ENCODE peak calls at places on chromosomes 13 and 19, in four cellular contexts. One of them, this sample, is unnamed.
A peak's percentile ranks its signal among the peaks of the same experiment; 100 is the strongest.

GRCh38 chr19:55460670-55461258 is 678 bp downstream of the ISOC2 start:
- DNase-seq in osteocyte: no peak
- DNase-seq in lower lobe of right lung: peak; percentile 70
- DNase-seq in brain microvascular endothelial cell: peak; percentile 52
- DNase-seq in this sample: peak; percentile 71

GRCh38 chr13:74979703-74980102 is 502.3 kb downstream of the TBC1D4 start:
- DNase-seq in brain microvascular endothelial cell: no peak
- DNase-seq in osteocyte: no peak
- DNase-seq in lower lobe of right lung: no peak
- DNase-seq in this sample: no peak

GRCh38 chr13:92716749-92717148 is 509.9 kb upstream of the GPC6 start:
- DNase-seq in lower lobe of right lung: no peak
- DNase-seq in osteocyte: no peak
- DNase-seq in brain microvascular endothelial cell: peak; percentile 1
- DNase-seq in this sample: no peak

GRCh38 chr13:23741879-23742510 is 147.2 kb downstream of the MIPEP start:
- DNase-seq in osteocyte: no peak
- DNase-seq in lower lobe of right lung: no peak
- DNase-seq in brain microvascular endothelial cell: no peak
- DNase-seq in this sample: no peak

GRCh38 chr13:24911135-24911524 is 147.2 kb downstream of the RNF17 start:
- DNase-seq in osteocyte: no peak
- DNase-seq in lower lobe of right lung: no peak
- DNase-seq in brain microvascular endothelial cell: peak; percentile 55
- DNase-seq in this sample: no peak

GRCh38 chr13:33862006-33862405 is 44.1 kb downstream of the RFC3 start:
- DNase-seq in brain microvascular endothelial cell: no peak
- DNase-seq in lower lobe of right lung: no peak
- DNase-seq in osteocyte: no peak
- DNase-seq in this sample: no peak

GRCh38 chr13:96963786-96964475 is 30.3 kb downstream of the OXGR1 start:
- DNase-seq in lower lobe of right lung: no peak
- DNase-seq in osteocyte: no peak
- DNase-seq in brain microvascular endothelial cell: no peak
- DNase-seq in this sample: no peak

GRCh38 chr19:23116802-23117571 is at the start of gene ZNF730:
- DNase-seq in lower lobe of right lung: peak; percentile 46
- DNase-seq in osteocyte: peak; percentile 96
- DNase-seq in brain microvascular endothelial cell: peak; percentile 89
- DNase-seq in this sample: peak; percentile 38

DNA sequence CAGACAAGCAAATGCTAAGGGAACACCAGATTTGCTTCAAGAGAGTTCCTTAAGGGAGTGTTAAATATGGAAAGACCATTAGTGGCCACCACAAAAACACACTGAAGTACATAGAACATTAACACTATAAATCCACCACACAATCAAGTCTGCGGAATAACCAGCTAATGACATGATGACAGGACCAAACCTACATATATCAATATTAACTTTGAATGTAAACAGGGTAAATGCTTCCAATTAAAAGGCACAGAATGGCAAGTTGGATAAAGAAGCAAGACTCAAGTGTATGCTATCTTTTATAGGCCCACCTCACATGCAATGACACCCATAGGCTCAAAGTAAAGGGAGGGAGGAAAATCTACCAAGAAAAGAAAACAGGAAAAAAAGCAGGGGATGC is 291.3 kb downstream of the COG6 start:
- DNase-seq in lower lobe of right lung: no peak
- DNase-seq in osteocyte: no peak
- DNase-seq in brain microvascular endothelial cell: no peak
- DNase-seq in this sample: no peak
- TF ChIP-seq CTCF in lower lobe of right lung: no peak
- TF ChIP-seq CTCF in osteocyte: no peak
- TF ChIP-seq CTCF in brain microvascular endothelial cell: no peak
- TF ChIP-seq CTCF in this sample: no peak

GRCh38 chr19:16628183-16628983 is at the start of gene MED26:
- DNase-seq in brain microvascular endothelial cell: peak; percentile 83
- DNase-seq in osteocyte: peak; percentile 99
- DNase-seq in lower lobe of right lung: peak; percentile 96
- DNase-seq in this sample: peak; percentile 85
- TF ChIP-seq CTCF in brain microvascular endothelial cell: no peak
- TF ChIP-seq CTCF in osteocyte: no peak
- TF ChIP-seq CTCF in lower lobe of right lung: peak; percentile 16
- TF ChIP-seq CTCF in this sample: no peak

GRCh38 chr13:66492479-66492878 is 737.7 kb downstream of the PCDH9 start:
- DNase-seq in brain microvascular endothelial cell: no peak
- DNase-seq in lower lobe of right lung: no peak
- DNase-seq in osteocyte: no peak
- DNase-seq in this sample: no peak
- TF ChIP-seq CTCF in brain microvascular endothelial cell: peak; percentile 47
- TF ChIP-seq CTCF in lower lobe of right lung: no peak
- TF ChIP-seq CTCF in osteocyte: peak; percentile 24
- TF ChIP-seq CTCF in this sample: no peak

DNA sequence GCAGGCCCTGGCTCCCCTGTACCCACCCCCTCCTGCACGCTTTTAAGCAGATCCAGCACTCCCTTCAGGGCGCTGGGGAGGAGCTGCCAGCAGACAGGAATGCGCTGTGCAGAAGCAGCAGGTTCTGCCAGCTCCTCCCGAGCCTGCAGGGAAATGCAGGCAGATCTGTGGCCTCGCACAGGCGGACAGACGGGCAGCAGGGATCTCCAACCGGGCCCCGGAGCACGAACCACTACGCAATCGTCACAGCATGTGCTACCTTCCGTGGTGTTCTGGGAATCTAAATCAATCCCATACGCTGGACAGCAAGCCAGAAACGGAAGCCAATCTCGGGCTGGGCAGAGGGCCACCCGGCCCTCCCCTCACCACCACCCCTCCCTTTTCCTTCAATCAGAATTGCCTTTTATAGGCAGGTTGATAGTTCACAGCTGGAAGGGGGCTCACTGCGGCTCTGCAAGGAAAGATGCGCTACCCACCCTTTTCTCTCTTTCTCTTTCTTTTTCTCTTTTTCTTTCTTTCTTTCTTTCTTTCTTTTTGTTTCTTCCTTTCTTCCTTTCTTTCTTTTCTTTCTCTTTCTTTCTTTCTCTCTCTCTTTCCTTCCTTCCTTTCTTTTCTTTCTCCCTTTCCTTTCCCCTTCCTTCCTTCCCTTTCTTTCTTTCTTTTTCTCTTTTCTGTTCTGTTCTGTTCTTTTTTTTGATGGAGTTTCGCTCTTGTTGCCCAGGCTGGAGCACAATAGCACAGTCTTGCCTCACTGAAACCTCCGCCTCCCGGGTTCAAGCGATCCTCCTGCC is 99.9 kb downstream of the GNG7 start:
- DNase-seq in brain microvascular endothelial cell: peak; percentile 73
- DNase-seq in lower lobe of right lung: peak; percentile 75
- DNase-seq in osteocyte: peak; percentile 96
- DNase-seq in this sample: peak; percentile 98
- TF ChIP-seq CTCF in brain microvascular endothelial cell: no peak
- TF ChIP-seq CTCF in lower lobe of right lung: peak; percentile 6
- TF ChIP-seq CTCF in osteocyte: no peak
- TF ChIP-seq CTCF in this sample: no peak

DNA sequence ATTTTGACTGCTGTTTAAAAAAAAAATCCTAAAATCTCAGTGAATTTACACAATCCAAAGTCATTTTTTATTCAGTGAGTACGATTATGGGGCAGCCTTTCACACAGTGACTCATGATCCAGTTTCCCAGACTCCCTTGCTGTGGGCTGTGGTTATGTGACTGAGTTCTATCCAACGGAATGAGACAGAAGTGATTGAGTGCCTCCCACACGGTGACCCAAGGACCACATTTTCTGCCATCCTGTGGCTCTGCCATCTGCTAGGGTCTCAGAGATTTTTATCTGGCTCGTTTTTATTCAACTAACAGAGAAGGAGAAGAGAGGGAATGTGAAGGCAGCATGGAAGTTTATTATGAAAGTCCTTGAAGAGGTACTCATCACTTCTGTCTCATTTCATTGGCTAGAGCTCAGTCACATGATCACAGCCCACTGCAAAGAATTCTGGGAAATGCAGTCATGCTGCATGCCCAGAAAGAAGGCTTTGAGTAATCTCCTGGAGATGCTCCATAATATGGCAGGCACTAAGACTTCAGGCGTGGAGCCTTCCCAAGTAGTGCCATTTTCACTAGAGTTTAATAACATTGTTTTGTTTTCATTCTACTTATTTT is 999.4 kb downstream of the UQCRFS1 start:
- DNase-seq in lower lobe of right lung: no peak
- DNase-seq in brain microvascular endothelial cell: no peak
- DNase-seq in osteocyte: no peak
- DNase-seq in this sample: no peak
- TF ChIP-seq CTCF in lower lobe of right lung: no peak
- TF ChIP-seq CTCF in brain microvascular endothelial cell: no peak
- TF ChIP-seq CTCF in osteocyte: no peak
- TF ChIP-seq CTCF in this sample: no peak

DNA sequence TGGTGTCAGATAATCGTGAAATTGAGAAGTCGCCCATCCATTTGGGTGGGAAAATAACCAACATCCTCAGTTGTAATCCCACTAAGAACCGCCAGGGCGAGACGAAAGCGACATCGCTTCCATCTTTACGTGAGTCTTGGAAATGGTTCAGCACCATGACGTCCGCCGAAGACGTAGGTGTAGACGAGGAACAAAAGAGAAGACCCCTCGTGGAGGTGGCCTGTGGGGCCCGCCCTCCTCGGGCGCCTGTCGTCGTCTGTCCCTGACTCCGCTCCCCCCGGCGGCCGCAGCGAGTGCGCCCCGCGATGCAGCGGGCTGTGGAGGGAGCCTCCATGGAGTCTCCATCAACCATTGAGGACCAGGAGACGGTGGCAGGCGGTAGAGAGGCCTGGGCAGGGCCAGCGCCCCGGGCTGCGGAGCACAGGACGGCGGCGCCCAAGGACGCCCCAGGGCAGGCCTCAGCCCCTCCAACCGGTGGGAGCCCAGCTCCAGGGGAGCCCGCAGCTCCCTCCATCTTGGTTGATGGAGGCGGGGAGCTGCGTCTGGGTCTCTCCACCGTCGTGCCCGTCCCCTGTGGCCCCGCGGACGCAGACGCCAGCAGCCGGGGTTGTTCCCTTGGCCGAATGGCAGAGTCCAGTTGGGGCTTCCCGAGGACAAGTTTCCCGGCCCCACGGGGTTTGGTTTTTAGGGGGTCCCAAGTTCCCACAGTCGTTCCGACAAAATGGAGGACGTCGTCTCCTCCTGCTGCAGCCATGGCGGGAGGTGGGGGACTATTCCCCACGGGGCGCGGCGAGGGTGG is 1.0 kb upstream of the ZMYM2 start:
- DNase-seq in lower lobe of right lung: peak; percentile 83
- DNase-seq in brain microvascular endothelial cell: peak; percentile 76
- DNase-seq in osteocyte: peak; percentile 87
- DNase-seq in this sample: no peak
- TF ChIP-seq CTCF in lower lobe of right lung: peak; percentile 77
- TF ChIP-seq CTCF in brain microvascular endothelial cell: peak; percentile 75
- TF ChIP-seq CTCF in osteocyte: peak; percentile 65
- TF ChIP-seq CTCF in this sample: peak; percentile 51

This sample was measured in AG09319.